ENCODE peak calls at places on chromosome 15, in six cellular contexts. One of them, this sample, is unnamed.

GRCh38 chr15:70617076-70617910 is 146.1 kb downstream of the UACA start:
- DNase-seq in mucosa of descending colon: no peak
- DNase-seq in CD8-positive, alpha-beta memory T cell: no peak
- DNase-seq in H54: no peak
- DNase-seq in brain microvascular endothelial cell: no peak
- DNase-seq in GM04504: no peak
- DNase-seq in this sample: no peak

GRCh38 chr15:95760508-95760907 is 570.0 kb upstream of the NR2F2 start:
- DNase-seq in CD8-positive, alpha-beta memory T cell: no peak
- DNase-seq in H54: no peak
- DNase-seq in mucosa of descending colon: no peak
- DNase-seq in brain microvascular endothelial cell: no peak
- DNase-seq in GM04504: no peak
- DNase-seq in this sample: no peak

GRCh38 chr15:78000089-78000926 is 77.2 kb downstream of the TBC1D2B start:
- DNase-seq in mucosa of descending colon: peak
- DNase-seq in brain microvascular endothelial cell: peak
- DNase-seq in GM04504: no peak
- DNase-seq in CD8-positive, alpha-beta memory T cell: peak
- DNase-seq in H54: peak
- DNase-seq in this sample: peak

GRCh38 chr15:64586259-64586658 is 125.9 kb downstream of the ZNF609 start:
- DNase-seq in GM04504: no peak
- DNase-seq in brain microvascular endothelial cell: no peak
- DNase-seq in H54: no peak
- DNase-seq in CD8-positive, alpha-beta memory T cell: no peak
- DNase-seq in mucosa of descending colon: no peak
- DNase-seq in this sample: no peak

GRCh38 chr15:86079491-86080266 is at the start of gene AGBL1:
- DNase-seq in CD8-positive, alpha-beta memory T cell: no peak
- DNase-seq in H54: no peak
- DNase-seq in brain microvascular endothelial cell: no peak
- DNase-seq in GM04504: no peak
- DNase-seq in mucosa of descending colon: no peak
- DNase-seq in this sample: no peak

GRCh38 chr15:66290007-66290406 is 3.4 kb upstream of the DIS3L start:
- DNase-seq in brain microvascular endothelial cell: no peak
- DNase-seq in CD8-positive, alpha-beta memory T cell: no peak
- DNase-seq in GM04504: no peak
- DNase-seq in H54: no peak
- DNase-seq in mucosa of descending colon: no peak
- DNase-seq in this sample: no peak

GRCh38 chr15:81298606-81299005 is 25.3 kb downstream of the STARD5 start:
- DNase-seq in mucosa of descending colon: no peak
- DNase-seq in brain microvascular endothelial cell: no peak
- DNase-seq in GM04504: no peak
- DNase-seq in CD8-positive, alpha-beta memory T cell: no peak
- DNase-seq in H54: no peak
- DNase-seq in this sample: no peak

GRCh38 chr15:74395319-74396145 is 28.1 kb upstream of the CYP11A1 start:
- DNase-seq in CD8-positive, alpha-beta memory T cell: no peak
- DNase-seq in brain microvascular endothelial cell: no peak
- DNase-seq in GM04504: no peak
- DNase-seq in H54: no peak
- DNase-seq in mucosa of descending colon: no peak
- DNase-seq in this sample: no peak

GRCh38 chr15:38560456-38560926 is 4.1 kb downstream of the RASGRP1 start:
- DNase-seq in GM04504: no peak
- DNase-seq in CD8-positive, alpha-beta memory T cell: peak
- DNase-seq in brain microvascular endothelial cell: no peak
- DNase-seq in mucosa of descending colon: no peak
- DNase-seq in H54: no peak
- DNase-seq in this sample: no peak

GRCh38 chr15:41987246-41987924 is 15.0 kb upstream of the EHD4 start:
- DNase-seq in GM04504: no peak
- DNase-seq in CD8-positive, alpha-beta memory T cell: no peak
- DNase-seq in brain microvascular endothelial cell: no peak
- DNase-seq in mucosa of descending colon: no peak
- DNase-seq in H54: no peak
- DNase-seq in this sample: no peak

GRCh38 chr15:85963262-85963760 is 116.4 kb upstream of the AGBL1 start:
- DNase-seq in mucosa of descending colon: no peak
- DNase-seq in H54: no peak
- DNase-seq in brain microvascular endothelial cell: no peak
- DNase-seq in CD8-positive, alpha-beta memory T cell: no peak
- DNase-seq in GM04504: no peak
- DNase-seq in this sample: no peak

GRCh38 chr15:35540885-35541284 is 5.1 kb downstream of the DPH6 start:
- DNase-seq in brain microvascular endothelial cell: no peak
- DNase-seq in GM04504: peak
- DNase-seq in mucosa of descending colon: no peak
- DNase-seq in CD8-positive, alpha-beta memory T cell: no peak
- DNase-seq in H54: no peak
- DNase-seq in this sample: no peak

GRCh38 chr15:63842626-63843025 is 8.9 kb upstream of the HERC1 start:
- DNase-seq in CD8-positive, alpha-beta memory T cell: no peak
- DNase-seq in GM04504: no peak
- DNase-seq in brain microvascular endothelial cell: no peak
- DNase-seq in mucosa of descending colon: no peak
- DNase-seq in H54: no peak
- DNase-seq in this sample: no peak

GRCh38 chr15:27512281-27513001 is 541.5 kb downstream of the GABRG3 start:
- DNase-seq in mucosa of descending colon: no peak
- DNase-seq in H54: no peak
- DNase-seq in brain microvascular endothelial cell: no peak
- DNase-seq in GM04504: no peak
- DNase-seq in CD8-positive, alpha-beta memory T cell: no peak
- DNase-seq in this sample: no peak

GRCh38 chr15:36911322-36911944 is 188.9 kb downstream of the MEIS2 start:
- DNase-seq in GM04504: no peak
- DNase-seq in CD8-positive, alpha-beta memory T cell: no peak
- DNase-seq in H54: peak
- DNase-seq in mucosa of descending colon: no peak
- DNase-seq in brain microvascular endothelial cell: peak
- DNase-seq in this sample: no peak

GRCh38 chr15:41967506-41968206 is 4.7 kb downstream of the EHD4 start:
- DNase-seq in brain microvascular endothelial cell: peak
- DNase-seq in CD8-positive, alpha-beta memory T cell: no peak
- DNase-seq in H54: no peak
- DNase-seq in mucosa of descending colon: no peak
- DNase-seq in GM04504: no peak
- DNase-seq in this sample: no peak

GRCh38 chr15:57537072-57537471 is 54.6 kb upstream of the MYZAP start:
- DNase-seq in GM04504: peak
- DNase-seq in brain microvascular endothelial cell: peak
- DNase-seq in mucosa of descending colon: no peak
- DNase-seq in CD8-positive, alpha-beta memory T cell: no peak
- DNase-seq in H54: peak
- DNase-seq in this sample: no peak

GRCh38 chr15:76327191-76328105 is 9.1 kb upstream of the ISL2 start:
- DNase-seq in CD8-positive, alpha-beta memory T cell: no peak
- DNase-seq in GM04504: no peak
- DNase-seq in brain microvascular endothelial cell: no peak
- DNase-seq in mucosa of descending colon: no peak
- DNase-seq in H54: peak
- DNase-seq in this sample: no peak

GRCh38 chr15:45634442-45635190 is at the start of gene SQOR:
- DNase-seq in GM04504: peak
- DNase-seq in mucosa of descending colon: peak
- DNase-seq in H54: peak
- DNase-seq in CD8-positive, alpha-beta memory T cell: peak
- DNase-seq in brain microvascular endothelial cell: peak
- DNase-seq in this sample: peak

GRCh38 chr15:69160976-69161877 is 792 bp downstream of the GLCE start:
- DNase-seq in brain microvascular endothelial cell: no peak
- DNase-seq in GM04504: no peak
- DNase-seq in CD8-positive, alpha-beta memory T cell: no peak
- DNase-seq in mucosa of descending colon: peak
- DNase-seq in H54: no peak
- DNase-seq in this sample: peak

GRCh38 chr15:76174654-76175053 is 114.9 kb downstream of the TMEM266 start:
- DNase-seq in H54: no peak
- DNase-seq in mucosa of descending colon: no peak
- DNase-seq in brain microvascular endothelial cell: no peak
- DNase-seq in GM04504: no peak
- DNase-seq in CD8-positive, alpha-beta memory T cell: no peak
- DNase-seq in this sample: no peak

GRCh38 chr15:81327526-81327925 is 3.6 kb upstream of the STARD5 start:
- DNase-seq in brain microvascular endothelial cell: peak
- DNase-seq in CD8-positive, alpha-beta memory T cell: no peak
- DNase-seq in H54: peak
- DNase-seq in mucosa of descending colon: no peak
- DNase-seq in GM04504: peak
- DNase-seq in this sample: no peak

GRCh38 chr15:77187751-77188464 is 117.0 kb upstream of the TSPAN3 start:
- DNase-seq in H54: no peak
- DNase-seq in brain microvascular endothelial cell: peak
- DNase-seq in GM04504: no peak
- DNase-seq in CD8-positive, alpha-beta memory T cell: no peak
- DNase-seq in mucosa of descending colon: no peak
- DNase-seq in this sample: no peak

GRCh38 chr15:62641782-62642181 is 400.8 kb upstream of the TPM1 start:
- DNase-seq in GM04504: no peak
- DNase-seq in mucosa of descending colon: no peak
- DNase-seq in CD8-positive, alpha-beta memory T cell: no peak
- DNase-seq in H54: no peak
- DNase-seq in brain microvascular endothelial cell: no peak
- DNase-seq in this sample: no peak

GRCh38 chr15:51368751-51369450 is 27.4 kb downstream of the GLDN start:
- DNase-seq in brain microvascular endothelial cell: peak
- DNase-seq in GM04504: no peak
- DNase-seq in H54: no peak
- DNase-seq in CD8-positive, alpha-beta memory T cell: no peak
- DNase-seq in mucosa of descending colon: no peak
- DNase-seq in this sample: no peak

GRCh38 chr15:76335129-76335850 is 1.3 kb upstream of the ISL2 start:
- DNase-seq in GM04504: no peak
- DNase-seq in brain microvascular endothelial cell: no peak
- DNase-seq in CD8-positive, alpha-beta memory T cell: no peak
- DNase-seq in mucosa of descending colon: peak
- DNase-seq in H54: no peak
- DNase-seq in this sample: no peak

GRCh38 chr15:58329781-58330467 is 101.9 kb upstream of the LIPC start:
- DNase-seq in H54: no peak
- DNase-seq in brain microvascular endothelial cell: no peak
- DNase-seq in mucosa of descending colon: peak
- DNase-seq in CD8-positive, alpha-beta memory T cell: no peak
- DNase-seq in GM04504: no peak
- DNase-seq in this sample: no peak

GRCh38 chr15:81174759-81175327 is 21.8 kb upstream of the IL16 start:
- DNase-seq in brain microvascular endothelial cell: no peak
- DNase-seq in GM04504: no peak
- DNase-seq in H54: no peak
- DNase-seq in mucosa of descending colon: no peak
- DNase-seq in CD8-positive, alpha-beta memory T cell: no peak
- DNase-seq in this sample: no peak

GRCh38 chr15:39854161-39854560 is 65.9 kb downstream of the GPR176 start:
- DNase-seq in GM04504: no peak
- DNase-seq in mucosa of descending colon: no peak
- DNase-seq in brain microvascular endothelial cell: no peak
- DNase-seq in CD8-positive, alpha-beta memory T cell: no peak
- DNase-seq in H54: no peak
- DNase-seq in this sample: no peak

GRCh38 chr15:92294759-92295158 is 98.9 kb upstream of the ST8SIA2 start:
- DNase-seq in mucosa of descending colon: no peak
- DNase-seq in brain microvascular endothelial cell: no peak
- DNase-seq in GM04504: no peak
- DNase-seq in CD8-positive, alpha-beta memory T cell: no peak
- DNase-seq in H54: no peak
- DNase-seq in this sample: no peak

GRCh38 chr15:67968564-67969440 is 85.3 kb upstream of the PIAS1 start:
- DNase-seq in H54: no peak
- DNase-seq in GM04504: no peak
- DNase-seq in brain microvascular endothelial cell: no peak
- DNase-seq in mucosa of descending colon: no peak
- DNase-seq in CD8-positive, alpha-beta memory T cell: no peak
- DNase-seq in this sample: no peak

GRCh38 chr15:80801891-80802680 is 22.9 kb downstream of the CEMIP start:
- DNase-seq in GM04504: no peak
- DNase-seq in CD8-positive, alpha-beta memory T cell: no peak
- DNase-seq in brain microvascular endothelial cell: no peak
- DNase-seq in mucosa of descending colon: peak
- DNase-seq in H54: peak
- DNase-seq in this sample: no peak

GRCh38 chr15:98983333-98983732 is 24.3 kb downstream of the PGPEP1L start:
- DNase-seq in H54: peak
- DNase-seq in mucosa of descending colon: no peak
- DNase-seq in brain microvascular endothelial cell: peak
- DNase-seq in GM04504: peak
- DNase-seq in CD8-positive, alpha-beta memory T cell: no peak
- DNase-seq in this sample: no peak

GRCh38 chr15:77851696-77852095 is 219.0 kb upstream of the LINGO1 start:
- DNase-seq in H54: no peak
- DNase-seq in CD8-positive, alpha-beta memory T cell: no peak
- DNase-seq in mucosa of descending colon: peak
- DNase-seq in GM04504: no peak
- DNase-seq in brain microvascular endothelial cell: no peak
- DNase-seq in this sample: no peak

This sample was measured in activated T-helper 2 cell treated with anti-CD3 and anti-CD28 coated beads, Interferon-gamma antibody, Interleukin-2, Interleukin-4, amounts not matched to agents 10 μg/mL and 5 μg/mL and 100 μg/mL, durations not matched to agents 14 hours and 24 hours and 36 hours.